ENCODE peak calls at places on chromosome 10, in eight cellular contexts. G is right cardiac atrium; R is activated naive CD4-positive, alpha-beta T cell; U is fibroblast of mammary gland; T is midbrain; W is PC-9; O is NCI-H1436; Y is cerebellar cortex. N is an unnamed sample.

GRCh38 chr10:46516660-46517416 is 39.6 kb downstream of the GPRIN2 start:
- DNase-seq in W (peak), O (no peak), R (no peak), Y (no peak), G (no peak), T (no peak), U (peak), N (no peak)

GRCh38 chr10:24318517-24318916 is 109.6 kb downstream of the KIAA1217 start:
- DNase-seq in W (no peak), O (no peak), G (no peak), T (no peak), Y (no peak), R (no peak), U (no peak), N (no peak)

GRCh38 chr10:11573497-11573896 is 38.0 kb downstream of the USP6NL start:
- DNase-seq in Y (peak), T (peak), W (no peak), U (peak), R (no peak), G (no peak), O (no peak), N (no peak)

GRCh38 chr10:114626841-114627240 is 31.2 kb downstream of the ABLIM1 start:
- DNase-seq in T (no peak), R (no peak), W (peak), Y (no peak), U (no peak), G (no peak), O (no peak), N (no peak)

GRCh38 chr10:43265799-43266721 is 805 bp downstream of the RASGEF1A start:
- DNase-seq in O (no peak), T (no peak), W (peak), G (no peak), R (peak), U (no peak), Y (peak), N (no peak)

GRCh38 chr10:68327889-68328786 is 3.7 kb upstream of the HNRNPH3 start:
- DNase-seq in Y (peak), O (peak), T (peak), G (no peak), R (no peak), W (peak), U (peak), N (no peak)

GRCh38 chr10:107056160-107056559 is 108.3 kb downstream of the SORCS1 start:
- DNase-seq in T (no peak), O (no peak), G (peak), R (no peak), W (no peak), Y (no peak), U (no peak), N (no peak)

GRCh38 chr10:11748866-11749265 is 6.7 kb downstream of the ECHDC3 start:
- DNase-seq in R (no peak), W (no peak), O (no peak), G (no peak), T (no peak), U (no peak), Y (no peak), N (no peak)

GRCh38 chr10:126902157-126902556 is 3.1 kb upstream of the DOCK1 start:
- DNase-seq in W (peak), R (no peak), T (no peak), U (peak), G (no peak), O (no peak), Y (no peak), N (no peak)

GRCh38 chr10:129799942-129800341 is 164.1 kb downstream of the EBF3 start:
- DNase-seq in R (no peak), U (no peak), W (no peak), T (no peak), Y (no peak), O (no peak), G (no peak), N (no peak)

GRCh38 chr10:100481462-100482081 is 18.8 kb downstream of the WNT8B start:
- DNase-seq in G (peak), Y (peak), W (peak), U (peak), T (peak), R (peak), O (peak), N (peak)

GRCh38 chr10:102408728-102409603 is 9.6 kb downstream of the PSD start:
- DNase-seq in T (peak), U (no peak), W (no peak), G (peak), O (no peak), R (peak), Y (no peak), N (peak)

GRCh38 chr10:127687548-127687947 is 49.4 kb upstream of the FOXI2 start:
- DNase-seq in Y (no peak), W (no peak), R (no peak), O (no peak), G (no peak), U (no peak), T (no peak), N (no peak)

GRCh38 chr10:49756031-49756430 is 6.1 kb downstream of the OGDHL start:
- DNase-seq in W (no peak), T (no peak), G (no peak), O (no peak), R (no peak), Y (no peak), U (no peak), N (no peak)

GRCh38 chr10:78566216-78567135 is 502.3 kb upstream of the ZMIZ1 start:
- DNase-seq in R (no peak), O (no peak), G (no peak), W (no peak), T (no peak), Y (no peak), U (no peak), N (no peak)

GRCh38 chr10:124619195-124619594 is 125.0 kb downstream of the FAM53B start:
- DNase-seq in U (no peak), T (no peak), O (peak), Y (no peak), G (no peak), W (peak), R (no peak), N (peak)

GRCh38 chr10:132151951-132152505 is 34.7 kb upstream of the DPYSL4 start:
- DNase-seq in T (no peak), R (no peak), O (no peak), W (no peak), U (no peak), G (no peak), Y (no peak), N (no peak)

GRCh38 chr10:80444124-80444523 is 10.0 kb upstream of the TSPAN14 start:
- DNase-seq in T (no peak), W (no peak), G (no peak), R (no peak), O (no peak), U (no peak), Y (no peak), N (no peak)

GRCh38 chr10:78212134-78212785 is 178.6 kb downstream of the RPS24 start:
- DNase-seq in G (peak), O (no peak), T (no peak), Y (peak), R (no peak), W (no peak), U (peak), N (peak)

GRCh38 chr10:68365611-68366010 is 32.9 kb upstream of the PBLD start:
- DNase-seq in U (no peak), Y (no peak), G (no peak), W (no peak), R (no peak), O (no peak), T (no peak), N (no peak)

GRCh38 chr10:101923212-101923611 is 79.6 kb upstream of the KCNIP2 start:
- DNase-seq in R (no peak), T (no peak), W (no peak), O (no peak), Y (no peak), U (no peak), G (no peak), N (no peak)

GRCh38 chr10:110221721-110222261 is 14.4 kb downstream of the MXI1 start:
- DNase-seq in U (peak), O (peak), W (peak), Y (peak), T (peak), G (peak), R (peak), N (peak)

GRCh38 chr10:123257904-123258303 is 103.7 kb downstream of the BUB3 start:
- DNase-seq in U (no peak), O (peak), R (no peak), T (no peak), W (no peak), Y (no peak), G (no peak), N (no peak)

GRCh38 chr10:105068497-105068896 is 427.4 kb downstream of the SORCS3 start:
- DNase-seq in Y (no peak), G (no peak), O (no peak), W (no peak), R (no peak), T (no peak), U (peak), N (no peak)

GRCh38 chr10:12350167-12350872 is 973 bp downstream of the CAMK1D start:
- DNase-seq in T (peak), R (peak), W (peak), U (no peak), Y (peak), G (peak), O (no peak), N (no peak)

GRCh38 chr10:69316313-69317059 is 38.2 kb downstream of the HK1 start:
- DNase-seq in T (no peak), G (no peak), R (no peak), Y (no peak), U (peak), O (no peak), W (peak), N (no peak)